ENCODE peak calls at places on chromosomes 2 and 18, in six cellular contexts. T is K562, E is A549, H is H1, N is HepG2, X is endothelial cell of umbilical vein. S is an unnamed sample.

GRCh38 chr18:74818776-74819175 is 221.1 kb downstream of the ZNF407 start:
- DNase-seq in T (no peak), E (no peak), H (no peak), N (no peak), X (no peak), S (no peak)

GRCh38 chr2:232236200-232236599 is 142.4 kb upstream of the ALPP start:
- DNase-seq in T (no peak), E (no peak), H (no peak), N (no peak), X (no peak), S (no peak)

GRCh38 chr18:24933345-24933744 is 418.6 kb downstream of the ZNF521 start:
- DNase-seq in T (no peak), E (no peak), H (no peak), N (no peak), X (no peak), S (no peak)

GRCh38 chr2:1099418-1099817 is 148.8 kb downstream of the SNTG2 start:
- DNase-seq in T (no peak), E (no peak), H (no peak), N (no peak), X (no peak), S (no peak)

GRCh38 chr2:217611056-217611455 is 391.7 kb downstream of the TNS1 start:
- DNase-seq in T (no peak), E (no peak), H (no peak), N (no peak), X (no peak), S (no peak)

GRCh38 chr18:57585846-57586242 is 658 bp downstream of the FECH start:
- DNase-seq in T (no peak), E (no peak), H (no peak), N (no peak), X (no peak), S (no peak)

GRCh38 chr2:95315801-95316411 is 18.8 kb downstream of the KCNIP3 start:
- DNase-seq in T (no peak), E (no peak), H (no peak), N (no peak), X (no peak), S (no peak)

GRCh38 chr2:170362313-170362795 is 184.4 kb downstream of the MYO3B start:
- DNase-seq in T (no peak), E (no peak), H (no peak), N (no peak), X (no peak), S (no peak)

GRCh38 chr18:56869189-56869777 is 218.1 kb downstream of the WDR7 start:
- DNase-seq in T (peak), E (peak), H (no peak), N (peak), X (peak), S (no peak)

GRCh38 chr2:18413794-18414396 is 146.6 kb downstream of the RDH14 start:
- DNase-seq in T (no peak), E (peak), H (no peak), N (no peak), X (peak), S (no peak)

GRCh38 chr2:36059684-36060083 is 295.9 kb upstream of the CRIM1 start:
- DNase-seq in T (no peak), E (no peak), H (no peak), N (no peak), X (peak), S (no peak)

GRCh38 chr2:15561574-15562344 is 625 bp upstream of the NBAS start:
- DNase-seq in T (peak), E (peak), H (no peak), N (peak), X (peak), S (no peak)

GRCh38 chr2:43051316-43051715 is 175.1 kb downstream of the ZFP36L2 start:
- DNase-seq in T (no peak), E (peak), H (no peak), N (no peak), X (peak), S (no peak)

GRCh38 chr2:201118957-201119848 is 3.2 kb downstream of the CFLAR start:
- DNase-seq in T (peak), E (no peak), H (no peak), N (no peak), X (peak), S (no peak)

GRCh38 chr2:240203031-240203841 is 62.8 kb upstream of the OTOS start:
- DNase-seq in T (no peak), E (no peak), H (no peak), N (no peak), X (no peak), S (no peak)

GRCh38 chr2:240579771-240580614 is 6.5 kb upstream of the CAPN10 start:
- DNase-seq in T (no peak), E (peak), H (peak), N (peak), X (no peak), S (peak)

GRCh38 chr2:189519631-189520387 is 60.8 kb downstream of the SLC40A1 start:
- DNase-seq in T (no peak), E (no peak), H (no peak), N (no peak), X (no peak), S (no peak)

GRCh38 chr2:15730545-15731212 is 139.0 kb downstream of the DDX1 start:
- DNase-seq in T (peak), E (peak), H (no peak), N (peak), X (peak), S (no peak)

GRCh38 chr2:105553538-105554196 is 154.8 kb upstream of the FHL2 start:
- DNase-seq in T (no peak), E (no peak), H (no peak), N (no peak), X (peak), S (no peak)

GRCh38 chr2:223093436-223093839 is 41.4 kb downstream of the KCNE4 start:
- DNase-seq in T (no peak), E (no peak), H (no peak), N (no peak), X (no peak), S (peak)

GRCh38 chr2:173663835-173664515 is 301.2 kb downstream of the SP3 start:
- DNase-seq in T (no peak), E (no peak), H (no peak), N (no peak), X (no peak), S (no peak)

GRCh38 chr2:234071664-234072063 is 21.2 kb downstream of the SPP2 start:
- DNase-seq in T (no peak), E (no peak), H (no peak), N (no peak), X (no peak), S (no peak)

GRCh38 chr18:79940126-79940813 is 11.2 kb downstream of the SLC66A2 start:
- DNase-seq in T (no peak), E (no peak), H (no peak), N (no peak), X (no peak), S (peak)

GRCh38 chr2:232573042-232573441 is 22.6 kb downstream of the EIF4E2 start:
- DNase-seq in T (no peak), E (no peak), H (no peak), N (no peak), X (no peak), S (no peak)

GRCh38 chr2:62415019-62415431 is 91.0 kb downstream of the TMEM17 start:
- DNase-seq in T (no peak), E (no peak), H (no peak), N (no peak), X (no peak), S (no peak)

GRCh38 chr2:118292991-118293390 is 204.7 kb downstream of the INSIG2 start:
- DNase-seq in T (no peak), E (no peak), H (no peak), N (no peak), X (no peak), S (no peak)

GRCh38 chr2:159891917-159892691 is 94.1 kb upstream of the CD302 start:
- DNase-seq in T (no peak), E (peak), H (no peak), N (no peak), X (peak), S (no peak)

GRCh38 chr2:189849550-189849949 is 65.3 kb downstream of the PMS1 start:
- DNase-seq in T (no peak), E (no peak), H (no peak), N (no peak), X (no peak), S (no peak)

GRCh38 chr2:603427-603826 is 73.8 kb downstream of the TMEM18 start:
- DNase-seq in T (no peak), E (peak), H (no peak), N (no peak), X (no peak), S (no peak)

GRCh38 chr2:210873631-210874030 is 317.2 kb downstream of the CPS1 start:
- DNase-seq in T (no peak), E (no peak), H (no peak), N (no peak), X (no peak), S (no peak)

GRCh38 chr2:67394734-67395133 is 2.4 kb upstream of the ETAA1 start:
- DNase-seq in T (no peak), E (peak), H (no peak), N (no peak), X (peak), S (no peak)

GRCh38 chr2:226387499-226387942 is 412.1 kb downstream of the IRS1 start:
- DNase-seq in T (no peak), E (no peak), H (no peak), N (peak), X (no peak), S (no peak)

GRCh38 chr2:49973917-49974368 is 819.6 kb upstream of the FSHR start:
- DNase-seq in T (no peak), E (peak), H (peak), N (no peak), X (no peak), S (peak)

GRCh38 chr18:76480913-76481312 is 14.1 kb downstream of the ZNF516 start:
- DNase-seq in T (no peak), E (no peak), H (no peak), N (peak), X (no peak), S (peak)

GRCh38 chr2:120283649-120284048 is 31.0 kb downstream of the RALB start:
- DNase-seq in T (no peak), E (peak), H (no peak), N (peak), X (no peak), S (no peak)

GRCh38 chr18:12307871-12308385 is at the start of gene TUBB6:
- DNase-seq in T (peak), E (peak), H (peak), N (no peak), X (peak), S (peak)

GRCh38 chr2:1781291-1782080 is 37.2 kb upstream of the PXDN start:
- DNase-seq in T (no peak), E (no peak), H (no peak), N (no peak), X (no peak), S (no peak)

DNA sequence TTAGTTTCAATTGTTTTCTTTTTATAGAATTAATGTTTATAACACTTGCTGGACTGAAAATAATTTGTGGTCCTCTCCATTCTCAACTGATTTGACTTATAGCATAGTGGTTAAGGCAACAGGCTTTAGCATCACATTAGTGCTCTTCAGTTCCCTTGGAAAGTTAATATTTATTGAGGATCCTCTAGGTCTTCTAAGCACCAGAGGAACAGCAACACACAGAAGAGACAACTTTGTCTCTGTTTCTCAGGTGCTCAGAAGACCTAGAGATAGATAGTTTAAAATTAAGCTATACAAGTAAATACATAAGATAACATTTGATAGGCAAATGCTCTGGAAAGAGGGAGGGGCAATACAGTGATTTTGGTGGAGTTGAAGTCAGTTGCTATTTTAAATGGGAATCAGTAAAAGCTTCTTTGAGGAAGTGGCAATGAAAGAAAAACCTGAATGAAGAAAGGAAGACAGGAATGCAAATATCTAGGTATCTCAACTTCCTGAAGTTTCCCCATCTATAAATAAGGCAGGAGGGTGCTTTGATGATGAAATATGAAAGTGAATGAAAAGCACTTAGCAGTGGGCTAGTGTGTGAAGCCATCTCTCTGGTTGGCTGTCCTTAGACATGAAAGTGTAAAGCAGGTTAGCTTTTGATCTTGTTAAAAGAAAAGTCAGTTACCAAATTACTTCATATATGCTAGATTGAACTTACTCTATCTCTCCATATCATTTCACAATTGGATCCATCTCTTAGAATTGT is 7.9 kb downstream of the NEUROD1 start:
- DNase-seq in T (no peak), E (no peak), H (no peak), N (no peak), X (no peak), S (no peak)
- TF ChIP-seq JUN in T (no peak), E (no peak), H (no peak), N (no peak), X (no peak), S (no peak)

DNA sequence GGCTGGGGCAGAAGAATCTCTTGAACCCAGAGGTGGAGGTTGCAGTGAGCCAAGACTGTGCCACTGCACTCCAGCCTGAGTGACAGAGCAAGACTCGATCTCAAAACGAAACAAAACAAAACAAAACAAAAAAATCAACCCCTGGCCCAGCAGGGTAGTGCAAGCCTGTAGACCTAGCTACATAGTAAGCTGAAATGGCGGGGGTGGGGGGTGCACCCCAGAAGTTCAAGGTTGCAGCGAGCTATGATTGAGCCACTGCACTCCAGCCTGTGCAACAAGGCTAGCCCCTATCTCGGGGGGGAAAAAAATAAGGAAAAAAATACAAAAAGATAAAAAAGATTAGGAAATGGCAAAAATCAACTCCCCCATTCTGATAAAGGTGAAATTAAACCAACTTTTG is 6.4 kb downstream of the ATL2 start:
- DNase-seq in T (no peak), E (no peak), H (no peak), N (peak), X (no peak), S (no peak)
- TF ChIP-seq JUN in T (no peak), E (no peak), H (no peak), N (no peak), X (no peak), S (no peak)

GRCh38 chr2:149422337-149422990 is 92.1 kb downstream of the LYPD6 start:
- DNase-seq in T (no peak), E (peak), H (no peak), N (no peak), X (peak), S (no peak)
- TF ChIP-seq JUN in T (no peak), E (no peak), H (no peak), N (no peak), X (no peak), S (no peak)

GRCh38 chr2:121480826-121481225 is 49.9 kb upstream of the RNU4ATAC start:
- DNase-seq in T (no peak), E (no peak), H (no peak), N (no peak), X (peak), S (no peak)
- TF ChIP-seq JUN in T (no peak), E (no peak), H (no peak), N (no peak), X (no peak), S (no peak)

GRCh38 chr18:50631831-50632285 is 72.0 kb downstream of the MAPK4 start:
- DNase-seq in T (no peak), E (no peak), H (no peak), N (no peak), X (no peak), S (no peak)

GRCh38 chr18:50627594-50628542 is 68.0 kb downstream of the MAPK4 start:
- DNase-seq in T (no peak), E (no peak), H (no peak), N (no peak), X (no peak), S (no peak)

GRCh38 chr18:50628543-50628905 is 68.6 kb downstream of the MAPK4 start:
- DNase-seq in T (no peak), E (no peak), H (no peak), N (no peak), X (no peak), S (no peak)

GRCh38 chr18:50630895-50631294 is 71.0 kb downstream of the MAPK4 start:
- DNase-seq in T (no peak), E (no peak), H (no peak), N (no peak), X (no peak), S (no peak)

DNA sequence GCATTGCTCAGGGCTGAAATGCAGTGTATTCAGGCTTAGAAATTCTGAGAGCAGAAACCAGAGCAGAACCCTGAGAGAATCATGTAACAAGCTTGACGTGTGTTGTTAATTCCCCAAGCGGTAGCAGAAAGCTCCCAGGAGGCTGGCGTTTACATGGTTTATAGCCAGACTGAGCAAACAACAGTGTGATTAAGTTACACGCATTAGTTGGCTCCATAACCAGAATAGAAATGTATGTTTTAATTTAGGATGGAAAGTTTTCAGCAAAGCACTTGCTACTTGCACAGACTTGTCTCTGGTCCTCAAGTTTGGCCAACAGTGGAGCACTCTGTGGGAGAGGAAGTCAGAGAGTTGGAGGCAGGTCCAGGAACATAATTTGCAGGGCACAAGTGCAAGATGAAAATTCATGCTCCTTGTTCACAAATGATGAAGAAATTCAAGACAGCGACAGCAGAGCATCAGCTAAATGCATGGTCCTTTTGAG is 69.3 kb downstream of the MAPK4 start:
- DNase-seq in T (no peak), E (no peak), H (no peak), N (no peak), X (no peak), S (no peak)
- TF ChIP-seq JUN in T (no peak), E (no peak), H (no peak), N (no peak), X (no peak), S (no peak)

GRCh38 chr2:134008837-134009236 is 245.0 kb upstream of the MGAT5 start:
- DNase-seq in T (no peak), E (no peak), H (no peak), N (no peak), X (no peak), S (no peak)
- TF ChIP-seq JUN in T (no peak), E (no peak), H (no peak), N (no peak), X (no peak), S (no peak)

GRCh38 chr2:197031805-197032204 is 105.3 kb upstream of the PGAP1 start:
- DNase-seq in T (no peak), E (no peak), H (no peak), N (no peak), X (peak), S (no peak)

GRCh38 chr2:197024206-197024605 is 97.7 kb upstream of the PGAP1 start:
- DNase-seq in T (no peak), E (peak), H (no peak), N (no peak), X (no peak), S (no peak)

GRCh38 chr2:197030090-197030489 is 103.6 kb upstream of the PGAP1 start:
- DNase-seq in T (no peak), E (no peak), H (no peak), N (no peak), X (no peak), S (no peak)

GRCh38 chr2:197028230-197028629 is 101.7 kb upstream of the PGAP1 start:
- DNase-seq in T (no peak), E (peak), H (no peak), N (peak), X (peak), S (no peak)

GRCh38 chr2:197028633-197029032 is 102.1 kb upstream of the PGAP1 start:
- DNase-seq in T (no peak), E (no peak), H (no peak), N (no peak), X (no peak), S (no peak)
- TF ChIP-seq JUN in T (no peak), E (no peak), H (no peak), N (no peak), X (no peak), S (no peak)